ENCODE peak calls at places on chromosomes 11 and 22, in seven cellular contexts. V is A172; A is non-pigmented ciliary epithelial cell; R is HT1080; S is T1000; Q is stimulated activated CD4-positive, alpha-beta T cell treated with anti-CD3 and anti-CD28 coated beads, Interleukin-2, amount 100 ng/mL, for 48 hours; P is DMS153. B is an unnamed sample.

GRCh38 chr11:47858169-47858543 is 10.0 kb upstream of the NUP160 start:
- DNase-seq in V (peak; percentile 89), A (no peak), R (peak; percentile 90), S (no peak), Q (no peak), P (no peak), B (peak; percentile 90)

GRCh38 chr11:72026029-72026428 is 27.3 kb downstream of the IL18BP start:
- DNase-seq in V (no peak), A (no peak), R (no peak), S (no peak), Q (no peak), P (no peak), B (no peak)

GRCh38 chr11:11931461-11932055 is 76.9 kb downstream of the DKK3 start:
- DNase-seq in V (peak; percentile 83), A (peak; percentile 37), R (peak; percentile 74), S (no peak), Q (peak; percentile 0), P (no peak), B (peak; percentile 46)

GRCh38 chr11:19929655-19930054 is 217.0 kb downstream of the NAV2 start:
- DNase-seq in V (peak; percentile 49), A (no peak), R (peak; percentile 28), S (no peak), Q (no peak), P (no peak), B (no peak)

GRCh38 chr11:71446150-71446549 is 2.0 kb downstream of the DHCR7 start:
- DNase-seq in V (no peak), A (no peak), R (no peak), S (no peak), Q (no peak), P (no peak), B (no peak)

GRCh38 chr22:38176170-38176741 is 5.4 kb downstream of the PLA2G6 start:
- DNase-seq in V (peak; percentile 10), A (peak; percentile 36), R (peak; percentile 50), S (no peak), Q (peak; percentile 7), P (no peak), B (no peak)

GRCh38 chr11:19972091-19972490 is 188.2 kb downstream of the DBX1 start:
- DNase-seq in V (no peak), A (no peak), R (no peak), S (no peak), Q (no peak), P (no peak), B (no peak)

GRCh38 chr11:65590240-65590738 is 5.3 kb downstream of the KCNK7 start:
- DNase-seq in V (no peak), A (no peak), R (no peak), S (no peak), Q (no peak), P (no peak), B (no peak)

GRCh38 chr22:24514241-24515024 is 19.3 kb downstream of the UPB1 start:
- DNase-seq in V (no peak), A (no peak), R (no peak), S (no peak), Q (no peak), P (no peak), B (no peak)

GRCh38 chr11:17553249-17553546 is 6.1 kb downstream of the OTOG start:
- DNase-seq in V (no peak), A (no peak), R (no peak), S (no peak), Q (no peak), P (no peak), B (no peak)

GRCh38 chr11:28874706-28875105 is 766.5 kb downstream of the METTL15 start:
- DNase-seq in V (no peak), A (no peak), R (no peak), S (no peak), Q (no peak), P (no peak), B (no peak)

GRCh38 chr22:46587067-46587471 is 33.1 kb upstream of the GRAMD4 start:
- DNase-seq in V (no peak), A (no peak), R (no peak), S (no peak), Q (no peak), P (no peak), B (no peak)

GRCh38 chr22:24429411-24430365 is 2.3 kb downstream of the ADORA2A start:
- DNase-seq in V (no peak), A (no peak), R (peak; percentile 35), S (no peak), Q (peak; percentile 54), P (no peak), B (no peak)

GRCh38 chr22:46280063-46280817 is 12.4 kb downstream of the TTC38 start:
- DNase-seq in V (no peak), A (no peak), R (no peak), S (no peak), Q (no peak), P (no peak), B (no peak)

GRCh38 chr11:77207019-77207485 is 79.0 kb downstream of the MYO7A start:
- DNase-seq in V (no peak), A (no peak), R (no peak), S (no peak), Q (no peak), P (no peak), B (no peak)

GRCh38 chr22:43375951-43376455 is 32.8 kb upstream of the SCUBE1 start:
- DNase-seq in V (no peak), A (no peak), R (no peak), S (no peak), Q (no peak), P (no peak), B (no peak)

GRCh38 chr11:102410382-102410784 is 42.2 kb downstream of the TMEM123 start:
- DNase-seq in V (peak; percentile 4), A (no peak), R (peak; percentile 50), S (no peak), Q (no peak), P (no peak), B (no peak)

GRCh38 chr11:110311783-110312578 is 15.6 kb upstream of the RDX start:
- DNase-seq in V (no peak), A (no peak), R (peak; percentile 47), S (no peak), Q (no peak), P (no peak), B (no peak)

B was measured in NCI-H460.